ENCODE peak calls at places on chromosomes 6 and 20, in four cellular contexts. H is left ventricle myocardium inferior; W is HS-5; C is activated naive CD8-positive, alpha-beta T cell treated with anti-CD3 and anti-CD28 coated beads, Interleukin-2, amount 50 U/mL, for 16 hours. O is an unnamed sample.
A peak's percentile ranks its signal among the peaks of the same experiment; 100 is the strongest.

GRCh38 chr6:4180653-4181255 is 45.4 kb upstream of the ECI2 start:
- DNase-seq in C (no peak), H (no peak), W (no peak), O (no peak)

GRCh38 chr6:28841290-28841689 is 82.5 kb downstream of the TRIM27 start:
- DNase-seq in H (no peak), C (no peak), W (no peak), O (no peak)

GRCh38 chr6:145929037-145929633 is 35.0 kb downstream of the SHPRH start:
- DNase-seq in W (no peak), H (no peak), C (no peak), O (peak; percentile 19)

GRCh38 chr6:63436356-63436755 is 116.6 kb upstream of the LGSN start:
- DNase-seq in W (no peak), C (no peak), H (no peak), O (no peak)

GRCh38 chr20:9015984-9016324 is 52.9 kb upstream of the PLCB4 start:
- DNase-seq in W (peak; percentile 77), C (no peak), H (no peak), O (peak; percentile 60)

GRCh38 chr6:90459225-90459758 is 127.6 kb downstream of the MAP3K7 start:
- DNase-seq in C (no peak), W (no peak), H (no peak), O (no peak)

GRCh38 chr6:106318061-106318460 is 7.5 kb downstream of the ATG5 start:
- DNase-seq in H (no peak), W (no peak), C (no peak), O (no peak)

GRCh38 chr6:11144393-11144829 is 32.9 kb upstream of the ERVFRD-1 start:
- DNase-seq in C (peak; percentile 44), W (no peak), H (peak; percentile 70), O (no peak)

GRCh38 chr6:28383235-28384142 is 16.1 kb downstream of the ZSCAN12 start:
- DNase-seq in C (peak; percentile 1), W (peak; percentile 77), H (peak; percentile 84), O (peak; percentile 57)